ENCODE peak calls at places on chromosomes 16 and 17, in nine cellular contexts. One of them, this sample, is unnamed.

GRCh38 chr17:40251576-40251975 is 32.5 kb downstream of the WIPF2 start:
- DNase-seq in AG20443: peak
- DNase-seq in activated CD4-positive, alpha-beta T cell treated with anti-CD3 and anti-CD28 coated beads, Interleukin-2, amount 10 ng/mL, durations not matched to agents 7 days and 5 days: no peak
- DNase-seq in stimulated activated CD4-positive, alpha-beta T cell treated with anti-CD3 and anti-CD28 coated beads, Interleukin-1b, Interleukin-23, amount 100 ng/mL, for 24 hours: no peak
- DNase-seq in activated T-cell treated with anti-CD3 and anti-CD28 coated beads for 4 hours: no peak
- DNase-seq in NCI-H226: peak
- DNase-seq in RWPE1: peak
- DNase-seq in A549: peak
- DNase-seq in activated CD8-positive, alpha-beta memory T cell treated with anti-CD3 and anti-CD28 coated beads for 1 hour: no peak
- DNase-seq in this sample: no peak

GRCh38 chr16:83705856-83706255 is 101.9 kb upstream of the HSBP1 start:
- DNase-seq in stimulated activated CD4-positive, alpha-beta T cell treated with anti-CD3 and anti-CD28 coated beads, Interleukin-1b, Interleukin-23, amount 100 ng/mL, for 24 hours: no peak
- DNase-seq in NCI-H226: no peak
- DNase-seq in activated T-cell treated with anti-CD3 and anti-CD28 coated beads for 4 hours: no peak
- DNase-seq in RWPE1: no peak
- DNase-seq in A549: no peak
- DNase-seq in AG20443: peak
- DNase-seq in activated CD4-positive, alpha-beta T cell treated with anti-CD3 and anti-CD28 coated beads, Interleukin-2, amount 10 ng/mL, durations not matched to agents 7 days and 5 days: no peak
- DNase-seq in activated CD8-positive, alpha-beta memory T cell treated with anti-CD3 and anti-CD28 coated beads for 1 hour: no peak
- DNase-seq in this sample: no peak

GRCh38 chr16:86012221-86012620 is 113.3 kb downstream of the IRF8 start:
- DNase-seq in A549: no peak
- DNase-seq in stimulated activated CD4-positive, alpha-beta T cell treated with anti-CD3 and anti-CD28 coated beads, Interleukin-1b, Interleukin-23, amount 100 ng/mL, for 24 hours: no peak
- DNase-seq in activated CD4-positive, alpha-beta T cell treated with anti-CD3 and anti-CD28 coated beads, Interleukin-2, amount 10 ng/mL, durations not matched to agents 7 days and 5 days: no peak
- DNase-seq in AG20443: no peak
- DNase-seq in activated T-cell treated with anti-CD3 and anti-CD28 coated beads for 4 hours: no peak
- DNase-seq in NCI-H226: no peak
- DNase-seq in activated CD8-positive, alpha-beta memory T cell treated with anti-CD3 and anti-CD28 coated beads for 1 hour: no peak
- DNase-seq in RWPE1: no peak
- DNase-seq in this sample: no peak

GRCh38 chr16:68490829-68491575 is 42.7 kb upstream of the SMPD3 start:
- DNase-seq in activated CD8-positive, alpha-beta memory T cell treated with anti-CD3 and anti-CD28 coated beads for 1 hour: no peak
- DNase-seq in activated T-cell treated with anti-CD3 and anti-CD28 coated beads for 4 hours: no peak
- DNase-seq in RWPE1: peak
- DNase-seq in NCI-H226: peak
- DNase-seq in stimulated activated CD4-positive, alpha-beta T cell treated with anti-CD3 and anti-CD28 coated beads, Interleukin-1b, Interleukin-23, amount 100 ng/mL, for 24 hours: no peak
- DNase-seq in AG20443: peak
- DNase-seq in A549: peak
- DNase-seq in activated CD4-positive, alpha-beta T cell treated with anti-CD3 and anti-CD28 coated beads, Interleukin-2, amount 10 ng/mL, durations not matched to agents 7 days and 5 days: no peak
- DNase-seq in this sample: peak

GRCh38 chr16:2296662-2297505 is 29.0 kb upstream of the RNPS1 start:
- DNase-seq in activated T-cell treated with anti-CD3 and anti-CD28 coated beads for 4 hours: peak
- DNase-seq in A549: peak
- DNase-seq in NCI-H226: no peak
- DNase-seq in RWPE1: no peak
- DNase-seq in activated CD8-positive, alpha-beta memory T cell treated with anti-CD3 and anti-CD28 coated beads for 1 hour: no peak
- DNase-seq in stimulated activated CD4-positive, alpha-beta T cell treated with anti-CD3 and anti-CD28 coated beads, Interleukin-1b, Interleukin-23, amount 100 ng/mL, for 24 hours: no peak
- DNase-seq in activated CD4-positive, alpha-beta T cell treated with anti-CD3 and anti-CD28 coated beads, Interleukin-2, amount 10 ng/mL, durations not matched to agents 7 days and 5 days: no peak
- DNase-seq in AG20443: peak
- DNase-seq in this sample: peak

GRCh38 chr17:2023692-2024571 is 1.2 kb downstream of the RTN4RL1 start:
- DNase-seq in activated T-cell treated with anti-CD3 and anti-CD28 coated beads for 4 hours: peak
- DNase-seq in activated CD8-positive, alpha-beta memory T cell treated with anti-CD3 and anti-CD28 coated beads for 1 hour: no peak
- DNase-seq in NCI-H226: peak
- DNase-seq in RWPE1: peak
- DNase-seq in stimulated activated CD4-positive, alpha-beta T cell treated with anti-CD3 and anti-CD28 coated beads, Interleukin-1b, Interleukin-23, amount 100 ng/mL, for 24 hours: no peak
- DNase-seq in activated CD4-positive, alpha-beta T cell treated with anti-CD3 and anti-CD28 coated beads, Interleukin-2, amount 10 ng/mL, durations not matched to agents 7 days and 5 days: peak
- DNase-seq in A549: peak
- DNase-seq in AG20443: peak
- DNase-seq in this sample: no peak

GRCh38 chr17:885971-886571 is 93.5 kb downstream of the NXN start:
- DNase-seq in activated CD8-positive, alpha-beta memory T cell treated with anti-CD3 and anti-CD28 coated beads for 1 hour: no peak
- DNase-seq in activated T-cell treated with anti-CD3 and anti-CD28 coated beads for 4 hours: no peak
- DNase-seq in activated CD4-positive, alpha-beta T cell treated with anti-CD3 and anti-CD28 coated beads, Interleukin-2, amount 10 ng/mL, durations not matched to agents 7 days and 5 days: no peak
- DNase-seq in stimulated activated CD4-positive, alpha-beta T cell treated with anti-CD3 and anti-CD28 coated beads, Interleukin-1b, Interleukin-23, amount 100 ng/mL, for 24 hours: no peak
- DNase-seq in AG20443: no peak
- DNase-seq in NCI-H226: no peak
- DNase-seq in RWPE1: no peak
- DNase-seq in A549: no peak
- DNase-seq in this sample: no peak

GRCh38 chr17:79024901-79025737 is 1.1 kb downstream of the C1QTNF1 start:
- DNase-seq in AG20443: no peak
- DNase-seq in activated CD8-positive, alpha-beta memory T cell treated with anti-CD3 and anti-CD28 coated beads for 1 hour: no peak
- DNase-seq in activated T-cell treated with anti-CD3 and anti-CD28 coated beads for 4 hours: no peak
- DNase-seq in NCI-H226: no peak
- DNase-seq in RWPE1: no peak
- DNase-seq in A549: no peak
- DNase-seq in activated CD4-positive, alpha-beta T cell treated with anti-CD3 and anti-CD28 coated beads, Interleukin-2, amount 10 ng/mL, durations not matched to agents 7 days and 5 days: no peak
- DNase-seq in stimulated activated CD4-positive, alpha-beta T cell treated with anti-CD3 and anti-CD28 coated beads, Interleukin-1b, Interleukin-23, amount 100 ng/mL, for 24 hours: no peak
- DNase-seq in this sample: no peak

GRCh38 chr16:57016831-57017230 is 27.5 kb downstream of the NLRC5 start:
- DNase-seq in RWPE1: no peak
- DNase-seq in A549: no peak
- DNase-seq in NCI-H226: no peak
- DNase-seq in activated T-cell treated with anti-CD3 and anti-CD28 coated beads for 4 hours: no peak
- DNase-seq in stimulated activated CD4-positive, alpha-beta T cell treated with anti-CD3 and anti-CD28 coated beads, Interleukin-1b, Interleukin-23, amount 100 ng/mL, for 24 hours: no peak
- DNase-seq in AG20443: no peak
- DNase-seq in activated CD4-positive, alpha-beta T cell treated with anti-CD3 and anti-CD28 coated beads, Interleukin-2, amount 10 ng/mL, durations not matched to agents 7 days and 5 days: no peak
- DNase-seq in activated CD8-positive, alpha-beta memory T cell treated with anti-CD3 and anti-CD28 coated beads for 1 hour: no peak
- DNase-seq in this sample: no peak

GRCh38 chr16:22029632-22030031 is 21.7 kb downstream of the MOSMO start:
- DNase-seq in AG20443: no peak
- DNase-seq in RWPE1: no peak
- DNase-seq in NCI-H226: no peak
- DNase-seq in activated CD8-positive, alpha-beta memory T cell treated with anti-CD3 and anti-CD28 coated beads for 1 hour: no peak
- DNase-seq in activated CD4-positive, alpha-beta T cell treated with anti-CD3 and anti-CD28 coated beads, Interleukin-2, amount 10 ng/mL, durations not matched to agents 7 days and 5 days: no peak
- DNase-seq in stimulated activated CD4-positive, alpha-beta T cell treated with anti-CD3 and anti-CD28 coated beads, Interleukin-1b, Interleukin-23, amount 100 ng/mL, for 24 hours: no peak
- DNase-seq in A549: no peak
- DNase-seq in activated T-cell treated with anti-CD3 and anti-CD28 coated beads for 4 hours: no peak
- DNase-seq in this sample: no peak

GRCh38 chr17:33113281-33114010 is 121.8 kb downstream of the SPACA3 start:
- DNase-seq in activated CD8-positive, alpha-beta memory T cell treated with anti-CD3 and anti-CD28 coated beads for 1 hour: no peak
- DNase-seq in stimulated activated CD4-positive, alpha-beta T cell treated with anti-CD3 and anti-CD28 coated beads, Interleukin-1b, Interleukin-23, amount 100 ng/mL, for 24 hours: no peak
- DNase-seq in A549: peak
- DNase-seq in AG20443: peak
- DNase-seq in RWPE1: no peak
- DNase-seq in NCI-H226: no peak
- DNase-seq in activated CD4-positive, alpha-beta T cell treated with anti-CD3 and anti-CD28 coated beads, Interleukin-2, amount 10 ng/mL, durations not matched to agents 7 days and 5 days: no peak
- DNase-seq in activated T-cell treated with anti-CD3 and anti-CD28 coated beads for 4 hours: no peak
- DNase-seq in this sample: no peak

GRCh38 chr17:40501499-40501911 is at the start of gene TNS4:
- DNase-seq in A549: peak
- DNase-seq in activated T-cell treated with anti-CD3 and anti-CD28 coated beads for 4 hours: no peak
- DNase-seq in activated CD4-positive, alpha-beta T cell treated with anti-CD3 and anti-CD28 coated beads, Interleukin-2, amount 10 ng/mL, durations not matched to agents 7 days and 5 days: no peak
- DNase-seq in AG20443: no peak
- DNase-seq in activated CD8-positive, alpha-beta memory T cell treated with anti-CD3 and anti-CD28 coated beads for 1 hour: no peak
- DNase-seq in NCI-H226: no peak
- DNase-seq in RWPE1: peak
- DNase-seq in stimulated activated CD4-positive, alpha-beta T cell treated with anti-CD3 and anti-CD28 coated beads, Interleukin-1b, Interleukin-23, amount 100 ng/mL, for 24 hours: no peak
- DNase-seq in this sample: no peak

GRCh38 chr16:86911311-86911999 is 333.1 kb downstream of the FOXL1 start:
- DNase-seq in activated CD8-positive, alpha-beta memory T cell treated with anti-CD3 and anti-CD28 coated beads for 1 hour: no peak
- DNase-seq in AG20443: no peak
- DNase-seq in NCI-H226: no peak
- DNase-seq in stimulated activated CD4-positive, alpha-beta T cell treated with anti-CD3 and anti-CD28 coated beads, Interleukin-1b, Interleukin-23, amount 100 ng/mL, for 24 hours: no peak
- DNase-seq in activated T-cell treated with anti-CD3 and anti-CD28 coated beads for 4 hours: no peak
- DNase-seq in RWPE1: no peak
- DNase-seq in activated CD4-positive, alpha-beta T cell treated with anti-CD3 and anti-CD28 coated beads, Interleukin-2, amount 10 ng/mL, durations not matched to agents 7 days and 5 days: no peak
- DNase-seq in A549: no peak
- DNase-seq in this sample: no peak

GRCh38 chr17:45227101-45227591 is 5.5 kb downstream of the FMNL1 start:
- DNase-seq in RWPE1: no peak
- DNase-seq in A549: no peak
- DNase-seq in activated T-cell treated with anti-CD3 and anti-CD28 coated beads for 4 hours: no peak
- DNase-seq in activated CD8-positive, alpha-beta memory T cell treated with anti-CD3 and anti-CD28 coated beads for 1 hour: no peak
- DNase-seq in NCI-H226: no peak
- DNase-seq in AG20443: no peak
- DNase-seq in activated CD4-positive, alpha-beta T cell treated with anti-CD3 and anti-CD28 coated beads, Interleukin-2, amount 10 ng/mL, durations not matched to agents 7 days and 5 days: peak
- DNase-seq in stimulated activated CD4-positive, alpha-beta T cell treated with anti-CD3 and anti-CD28 coated beads, Interleukin-1b, Interleukin-23, amount 100 ng/mL, for 24 hours: no peak
- DNase-seq in this sample: peak

GRCh38 chr17:76840884-76841775 is 27.1 kb upstream of the MGAT5B start:
- DNase-seq in activated CD4-positive, alpha-beta T cell treated with anti-CD3 and anti-CD28 coated beads, Interleukin-2, amount 10 ng/mL, durations not matched to agents 7 days and 5 days: no peak
- DNase-seq in NCI-H226: peak
- DNase-seq in activated CD8-positive, alpha-beta memory T cell treated with anti-CD3 and anti-CD28 coated beads for 1 hour: no peak
- DNase-seq in activated T-cell treated with anti-CD3 and anti-CD28 coated beads for 4 hours: no peak
- DNase-seq in RWPE1: no peak
- DNase-seq in stimulated activated CD4-positive, alpha-beta T cell treated with anti-CD3 and anti-CD28 coated beads, Interleukin-1b, Interleukin-23, amount 100 ng/mL, for 24 hours: no peak
- DNase-seq in AG20443: no peak
- DNase-seq in A549: no peak
- DNase-seq in this sample: peak

GRCh38 chr16:74035816-74036215 is 260.8 kb upstream of the PSMD7 start:
- DNase-seq in A549: peak
- DNase-seq in NCI-H226: no peak
- DNase-seq in stimulated activated CD4-positive, alpha-beta T cell treated with anti-CD3 and anti-CD28 coated beads, Interleukin-1b, Interleukin-23, amount 100 ng/mL, for 24 hours: no peak
- DNase-seq in activated CD8-positive, alpha-beta memory T cell treated with anti-CD3 and anti-CD28 coated beads for 1 hour: no peak
- DNase-seq in RWPE1: peak
- DNase-seq in activated T-cell treated with anti-CD3 and anti-CD28 coated beads for 4 hours: no peak
- DNase-seq in AG20443: peak
- DNase-seq in activated CD4-positive, alpha-beta T cell treated with anti-CD3 and anti-CD28 coated beads, Interleukin-2, amount 10 ng/mL, durations not matched to agents 7 days and 5 days: no peak
- DNase-seq in this sample: peak

GRCh38 chr17:30332057-30332542 is 1.8 kb downstream of the TMIGD1 start:
- DNase-seq in RWPE1: no peak
- DNase-seq in NCI-H226: no peak
- DNase-seq in activated T-cell treated with anti-CD3 and anti-CD28 coated beads for 4 hours: peak
- DNase-seq in AG20443: no peak
- DNase-seq in A549: peak
- DNase-seq in stimulated activated CD4-positive, alpha-beta T cell treated with anti-CD3 and anti-CD28 coated beads, Interleukin-1b, Interleukin-23, amount 100 ng/mL, for 24 hours: no peak
- DNase-seq in activated CD8-positive, alpha-beta memory T cell treated with anti-CD3 and anti-CD28 coated beads for 1 hour: peak
- DNase-seq in activated CD4-positive, alpha-beta T cell treated with anti-CD3 and anti-CD28 coated beads, Interleukin-2, amount 10 ng/mL, durations not matched to agents 7 days and 5 days: peak
- DNase-seq in this sample: peak

This sample was measured in OCI-LY7.